ENCODE peak calls at places on chromosomes 6 and 20, in nine cellular contexts. X is EH; Z is amniotic stem cell; I is activated CD4-positive, alpha-beta T cell treated with anti-CD3 and anti-CD28 coated beads, Interleukin-2, amount 10 ng/mL, durations not matched to agents 7 days and 5 days; U is non-pigmented ciliary epithelial cell; O is cardiac fibroblast; L is breast epithelium; W is AG04450; N is anterior cingulate cortex. A is an unnamed sample.

GRCh38 chr6:41547799-41548097 is 1.6 kb downstream of the FOXP4 start:
- DNase-seq in X (no peak), Z (no peak), I (no peak), U (no peak), O (no peak), L (no peak), W (no peak), N (no peak), A (no peak)

GRCh38 chr6:15893556-15894253 is 230.9 kb upstream of the DTNBP1 start:
- DNase-seq in X (peak), Z (no peak), I (no peak), U (no peak), O (no peak), L (no peak), W (no peak), N (no peak), A (no peak)

GRCh38 chr6:167420858-167421766 is 96.2 kb downstream of the TTLL2 start:
- DNase-seq in X (no peak), Z (no peak), I (no peak), U (no peak), O (no peak), L (no peak), W (no peak), N (no peak), A (no peak)

GRCh38 chr6:37210313-37210898 is 40.5 kb downstream of the PIM1 start:
- DNase-seq in X (peak), Z (peak), I (peak), U (no peak), O (peak), L (peak), W (peak), N (peak), A (peak)

GRCh38 chr6:122780114-122780513 is 598 bp downstream of the FABP7 start:
- DNase-seq in X (no peak), Z (no peak), I (no peak), U (no peak), O (no peak), L (no peak), W (no peak), N (no peak), A (no peak)

GRCh38 chr6:15500901-15501805 is 161.7 kb downstream of the DTNBP1 start:
- DNase-seq in X (no peak), Z (no peak), I (no peak), U (no peak), O (no peak), L (peak), W (no peak), N (no peak), A (no peak)

GRCh38 chr6:108117427-108118358 is 43.2 kb upstream of the OSTM1 start:
- DNase-seq in X (peak), Z (no peak), I (peak), U (no peak), O (peak), L (no peak), W (no peak), N (no peak), A (no peak)

GRCh38 chr20:51633430-51633829 is 90.9 kb upstream of the NFATC2 start:
- DNase-seq in X (no peak), Z (no peak), I (no peak), U (no peak), O (no peak), L (no peak), W (no peak), N (no peak), A (no peak)

GRCh38 chr20:63089051-63089907 is 82.5 kb upstream of the BHLHE23 start:
- DNase-seq in X (no peak), Z (no peak), I (no peak), U (no peak), O (no peak), L (peak), W (no peak), N (no peak), A (peak)

GRCh38 chr20:32449890-32450401 is 91.8 kb downstream of the ASXL1 start:
- DNase-seq in X (no peak), Z (no peak), I (no peak), U (no peak), O (no peak), L (no peak), W (no peak), N (no peak), A (no peak)

GRCh38 chr20:51434556-51435256 is 107.8 kb downstream of the NFATC2 start:
- DNase-seq in X (peak), Z (peak), I (no peak), U (peak), O (peak), L (no peak), W (peak), N (no peak), A (no peak)

GRCh38 chr6:132133734-132134490 is 182.7 kb upstream of the CCN2 start:
- DNase-seq in X (peak), Z (no peak), I (no peak), U (no peak), O (peak), L (no peak), W (no peak), N (no peak), A (peak)

GRCh38 chr6:139109558-139109957 is 25.3 kb upstream of the HECA start:
- DNase-seq in X (peak), Z (no peak), I (peak), U (no peak), O (peak), L (no peak), W (no peak), N (no peak), A (no peak)

GRCh38 chr6:1263039-1263849 is 48.7 kb upstream of the FOXQ1 start:
- DNase-seq in X (peak), Z (no peak), I (no peak), U (no peak), O (no peak), L (no peak), W (no peak), N (no peak), A (no peak)

GRCh38 chr6:135675026-135675425 is 176.5 kb upstream of the PDE7B start:
- DNase-seq in X (no peak), Z (no peak), I (no peak), U (no peak), O (no peak), L (no peak), W (no peak), N (no peak), A (no peak)

GRCh38 chr20:62860924-62861691 is 514 bp downstream of the TCFL5 start:
- DNase-seq in X (peak), Z (no peak), I (peak), U (no peak), O (no peak), L (peak), W (no peak), N (no peak), A (no peak)

GRCh38 chr6:80454661-80455365 is 348.3 kb downstream of the BCKDHB start:
- DNase-seq in X (peak), Z (no peak), I (no peak), U (no peak), O (peak), L (no peak), W (no peak), N (no peak), A (no peak)

GRCh38 chr20:25623225-25623735 is 534 bp downstream of the NANP start:
- DNase-seq in X (peak), Z (no peak), I (peak), U (no peak), O (peak), L (no peak), W (no peak), N (peak), A (peak)

A was measured in head of caudate nucleus.